ENCODE peak calls at places on chromosome 10, in eight cellular contexts. O is GM13977, G is LNCaP clone FGC, T is lung, K is bronchial epithelial cell, C is upper lobe of right lung, M is A549, Q is body of pancreas. S is an unnamed sample.

GRCh38 chr10:63068246-63068645 is 64.9 kb upstream of the NRBF2 start:
- DNase-seq in C (no peak), M (no peak), T (no peak), Q (no peak), K (peak), G (no peak), O (no peak), S (no peak)

GRCh38 chr10:47257396-47258120 is 42.4 kb upstream of the GDF10 start:
- DNase-seq in M (no peak), T (no peak), G (no peak), C (no peak), Q (no peak), K (peak), O (peak), S (no peak)

GRCh38 chr10:32960022-32960421 is 2.0 kb upstream of the ITGB1 start:
- DNase-seq in T (no peak), C (no peak), Q (no peak), G (no peak), O (no peak), M (no peak), K (no peak), S (no peak)

GRCh38 chr10:3471497-3471896 is 298.9 kb upstream of the PITRM1 start:
- DNase-seq in O (no peak), T (no peak), K (no peak), M (no peak), G (no peak), C (no peak), Q (no peak), S (no peak)

GRCh38 chr10:122323941-122324675 is 50.4 kb upstream of the PLEKHA1 start:
- DNase-seq in Q (no peak), O (no peak), K (peak), T (no peak), G (no peak), M (no peak), C (no peak), S (no peak)

GRCh38 chr10:14244147-14244546 is 86.6 kb downstream of the FRMD4A start:
- DNase-seq in T (no peak), C (no peak), Q (no peak), G (no peak), K (no peak), M (no peak), O (no peak), S (no peak)

GRCh38 chr10:19488592-19489280 is 327.5 kb upstream of the PLXDC2 start:
- DNase-seq in O (no peak), C (peak), T (peak), M (no peak), G (no peak), Q (peak), K (no peak), S (peak)

GRCh38 chr10:105950410-105950809 is 1214.1 kb downstream of the SORCS1 start:
- DNase-seq in T (no peak), Q (peak), K (peak), G (peak), C (no peak), O (peak), M (peak), S (no peak)

DNA sequence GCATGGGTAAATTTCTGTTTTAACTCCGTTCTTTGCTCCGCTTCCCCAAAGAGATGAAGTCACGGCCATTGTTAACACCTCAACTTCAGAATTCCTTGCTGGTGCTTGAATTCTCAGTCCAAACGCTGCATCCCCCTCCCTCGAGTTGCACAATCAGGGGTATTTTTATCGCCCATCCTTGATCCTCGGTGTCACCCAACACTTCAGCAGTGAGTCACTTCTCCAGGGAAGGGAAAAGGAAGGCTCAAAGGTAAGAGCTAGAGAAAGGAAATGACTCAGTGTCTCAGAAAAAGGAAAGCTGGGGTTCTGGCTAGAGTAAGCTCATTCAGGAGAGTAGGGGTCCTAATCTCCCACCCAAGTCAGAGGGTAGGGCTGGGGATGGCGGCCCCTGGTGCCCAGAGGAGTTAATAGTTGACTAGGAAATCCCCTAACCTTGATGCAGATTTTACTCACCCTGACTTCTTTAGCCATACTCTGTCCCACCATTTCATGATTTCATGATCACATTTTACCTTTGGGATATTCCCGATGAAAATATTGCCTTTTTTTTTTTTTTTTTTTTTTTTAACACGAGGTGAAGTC is 39.8 kb upstream of the TRIM8 start:
- DNase-seq in M (peak), T (no peak), Q (no peak), C (no peak), G (no peak), K (peak), O (no peak), S (no peak)
- TF ChIP-seq CTCF in M (no peak), T (no peak), Q (no peak), C (no peak), G (no peak), K (no peak), O (peak), S (no peak)

DNA sequence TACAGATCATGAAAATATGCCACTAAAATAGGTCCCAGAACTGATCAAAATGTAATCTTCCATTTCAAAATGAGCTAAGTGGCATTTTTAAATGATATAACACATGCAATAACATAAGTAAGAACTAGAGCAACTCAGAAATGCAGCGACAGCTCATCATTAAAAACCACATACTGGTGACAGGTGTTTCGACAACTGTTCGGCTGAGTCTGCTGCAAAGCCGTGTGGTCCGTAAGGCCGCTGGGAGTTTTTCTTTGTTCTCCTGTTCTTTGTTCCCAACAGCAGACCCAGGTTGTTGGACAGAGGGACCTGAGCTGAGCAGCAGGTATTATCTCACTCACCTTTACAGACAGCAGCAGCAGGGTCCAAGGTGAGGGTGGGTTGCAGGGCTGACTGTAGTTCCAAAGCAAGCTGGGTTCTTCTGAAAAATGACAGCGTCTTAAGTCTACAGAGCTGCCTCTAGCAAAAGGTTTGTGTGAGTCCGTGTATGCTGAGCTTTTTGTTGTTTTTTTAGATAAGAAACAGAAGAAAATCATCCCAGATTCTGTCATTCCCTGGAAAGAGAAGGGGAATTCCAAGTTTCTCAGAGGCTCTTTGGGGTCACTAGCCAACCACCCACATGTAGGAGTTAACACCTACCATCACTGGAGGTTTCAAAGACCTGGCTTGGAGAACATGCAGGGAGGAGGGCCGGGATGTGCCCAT is 45.4 kb upstream of the MACROH2A2 start:
- DNase-seq in C (no peak), O (no peak), M (no peak), T (no peak), Q (no peak), G (no peak), K (no peak), S (no peak)
- TF ChIP-seq CTCF in C (no peak), O (no peak), M (no peak), T (no peak), Q (no peak), G (no peak), K (no peak), S (no peak)

GRCh38 chr10:117324367-117324766 is 50.9 kb downstream of the PDZD8 start:
- DNase-seq in M (no peak), G (no peak), T (no peak), K (no peak), C (no peak), O (no peak), Q (no peak), S (no peak)

GRCh38 chr10:117322258-117322657 is 53.0 kb downstream of the PDZD8 start:
- DNase-seq in C (no peak), K (no peak), M (no peak), T (no peak), O (no peak), Q (no peak), G (no peak), S (no peak)

GRCh38 chr10:117320050-117320665 is 55.1 kb downstream of the PDZD8 start:
- DNase-seq in C (no peak), O (peak), T (no peak), Q (peak), G (no peak), K (peak), M (peak), S (no peak)

GRCh38 chr10:117313641-117314040 is 61.6 kb downstream of the PDZD8 start:
- DNase-seq in G (no peak), M (no peak), Q (no peak), C (no peak), T (no peak), O (no peak), K (no peak), S (no peak)

DNA sequence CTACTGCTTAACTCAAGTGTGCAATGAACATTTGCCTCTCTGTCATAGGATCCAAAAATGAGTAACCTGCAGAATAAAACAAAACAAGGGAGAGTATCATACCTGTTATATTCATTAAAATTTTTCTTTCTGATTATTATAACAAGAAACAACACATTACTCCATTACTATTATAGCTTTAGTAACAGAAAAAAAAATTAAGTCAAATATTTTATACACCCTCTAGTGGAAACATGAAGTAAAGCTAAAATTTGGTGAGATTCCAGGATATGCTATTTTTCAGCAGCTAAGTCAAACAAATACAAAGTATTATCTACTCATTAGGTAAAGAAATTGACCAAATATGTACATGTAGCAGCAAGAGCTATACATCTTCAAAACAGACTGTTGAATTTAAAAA is 56.3 kb downstream of the PDZD8 start:
- DNase-seq in M (peak), Q (no peak), G (peak), O (no peak), K (no peak), C (no peak), T (no peak), S (no peak)
- TF ChIP-seq CTCF in M (peak), Q (peak), G (peak), O (peak), K (no peak), C (peak), T (no peak), S (no peak)

DNA sequence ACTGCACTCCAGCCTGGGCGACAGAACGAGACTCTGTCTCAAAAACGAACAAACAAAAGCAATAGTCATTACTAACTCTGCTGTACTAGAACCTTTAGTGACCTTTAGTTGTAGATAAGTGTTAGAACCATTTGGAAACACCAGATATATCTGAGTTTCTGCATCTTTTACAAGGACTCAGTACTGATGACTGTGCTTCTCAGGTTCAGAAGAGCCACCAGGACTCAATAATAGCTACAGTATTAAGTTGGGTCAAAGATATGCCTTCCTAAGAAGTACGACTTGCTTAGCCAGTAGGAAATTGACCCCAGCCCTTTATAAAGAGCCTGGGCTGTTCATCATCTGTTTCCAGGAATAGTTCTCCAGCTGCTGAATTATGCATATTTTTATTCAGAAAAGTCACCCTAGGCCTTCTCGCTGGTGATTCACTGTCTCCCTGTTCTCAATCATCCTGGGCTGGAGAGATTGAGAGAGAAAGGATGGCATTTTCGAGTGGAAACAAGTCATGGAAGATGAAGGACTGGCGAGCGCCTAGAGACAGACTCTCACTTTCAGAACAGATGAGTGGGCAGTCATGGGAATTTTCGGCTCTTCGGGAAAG is 316.2 kb downstream of the CCDC3 start:
- DNase-seq in T (no peak), K (no peak), C (no peak), G (no peak), O (no peak), Q (no peak), M (no peak), S (no peak)
- TF ChIP-seq CTCF in T (no peak), K (no peak), C (no peak), G (no peak), O (no peak), Q (no peak), M (no peak), S (no peak)

GRCh38 chr10:102615361-102615760 is 28.9 kb upstream of the TRIM8 start:
- DNase-seq in Q (no peak), M (no peak), T (no peak), K (no peak), O (no peak), C (no peak), G (no peak), S (peak)
- TF ChIP-seq CTCF in Q (peak), M (no peak), T (no peak), K (peak), O (peak), C (no peak), G (peak), S (no peak)

DNA sequence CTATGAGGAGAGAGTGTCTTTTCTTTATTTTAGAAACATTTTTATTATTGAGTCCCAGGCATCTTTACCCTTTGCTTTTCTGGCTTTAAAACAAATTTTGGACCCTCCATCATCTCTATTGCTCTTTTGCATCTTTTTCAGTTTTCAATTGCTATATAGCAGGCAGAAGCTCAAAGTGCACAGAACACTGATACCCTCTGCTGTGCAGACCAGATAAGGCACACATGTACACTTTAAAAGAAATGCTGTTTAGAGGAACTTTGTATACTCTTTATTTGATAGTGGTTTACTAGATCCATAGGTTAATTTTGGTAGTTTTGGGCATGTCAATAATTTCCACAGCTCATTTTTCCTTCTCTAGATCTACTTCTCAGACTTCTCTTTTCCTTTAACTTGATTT is 324.2 kb downstream of the SH2D4B start:
- DNase-seq in G (no peak), M (no peak), C (no peak), T (no peak), K (no peak), O (no peak), Q (no peak), S (no peak)
- TF ChIP-seq CTCF in G (peak), M (no peak), C (no peak), T (no peak), K (no peak), O (peak), Q (no peak), S (no peak)